ENCODE peak calls at places on chromosomes 2 and 18, in seven cellular contexts. One of them, this sample, is unnamed.

GRCh38 chr18:32289480-32290075 is 99.7 kb downstream of the MEP1B start:
- DNase-seq in psoas muscle: no peak
- DNase-seq in right atrium auricular region: no peak
- DNase-seq in hepatocyte: peak
- DNase-seq in pancreas: peak
- DNase-seq in OCI-LY7: peak
- DNase-seq in GM23338: peak
- DNase-seq in this sample: peak

GRCh38 chr2:235506291-235506996 is 12.6 kb downstream of the AGAP1 start:
- DNase-seq in pancreas: no peak
- DNase-seq in psoas muscle: no peak
- DNase-seq in hepatocyte: no peak
- DNase-seq in right atrium auricular region: no peak
- DNase-seq in OCI-LY7: no peak
- DNase-seq in GM23338: no peak
- DNase-seq in this sample: no peak

GRCh38 chr2:150919899-150920298 is 341.8 kb downstream of the RBM43 start:
- DNase-seq in right atrium auricular region: no peak
- DNase-seq in GM23338: no peak
- DNase-seq in psoas muscle: no peak
- DNase-seq in pancreas: no peak
- DNase-seq in hepatocyte: no peak
- DNase-seq in OCI-LY7: no peak
- DNase-seq in this sample: no peak

GRCh38 chr2:43405829-43406228 is 179.4 kb upstream of the ZFP36L2 start:
- DNase-seq in hepatocyte: no peak
- DNase-seq in GM23338: no peak
- DNase-seq in right atrium auricular region: no peak
- DNase-seq in psoas muscle: no peak
- DNase-seq in OCI-LY7: no peak
- DNase-seq in pancreas: no peak
- DNase-seq in this sample: no peak

GRCh38 chr2:27587025-27587424 is 4.2 kb downstream of the ZNF512 start:
- DNase-seq in OCI-LY7: no peak
- DNase-seq in hepatocyte: no peak
- DNase-seq in psoas muscle: no peak
- DNase-seq in right atrium auricular region: no peak
- DNase-seq in GM23338: no peak
- DNase-seq in pancreas: no peak
- DNase-seq in this sample: no peak

GRCh38 chr2:173136067-173136466 is 60.4 kb downstream of the MAP3K20 start:
- DNase-seq in OCI-LY7: no peak
- DNase-seq in hepatocyte: no peak
- DNase-seq in right atrium auricular region: no peak
- DNase-seq in psoas muscle: no peak
- DNase-seq in GM23338: no peak
- DNase-seq in pancreas: no peak
- DNase-seq in this sample: no peak

GRCh38 chr2:85772841-85773491 is 19.2 kb downstream of the ATOH8 start:
- DNase-seq in GM23338: no peak
- DNase-seq in psoas muscle: no peak
- DNase-seq in hepatocyte: no peak
- DNase-seq in pancreas: no peak
- DNase-seq in OCI-LY7: no peak
- DNase-seq in right atrium auricular region: no peak
- DNase-seq in this sample: no peak

GRCh38 chr18:37476611-37477295 is 88.8 kb downstream of the CELF4 start:
- DNase-seq in pancreas: no peak
- DNase-seq in psoas muscle: no peak
- DNase-seq in hepatocyte: no peak
- DNase-seq in OCI-LY7: no peak
- DNase-seq in right atrium auricular region: no peak
- DNase-seq in GM23338: no peak
- DNase-seq in this sample: no peak

GRCh38 chr2:105417789-105418475 is 19.1 kb upstream of the FHL2 start:
- DNase-seq in GM23338: no peak
- DNase-seq in right atrium auricular region: peak
- DNase-seq in hepatocyte: no peak
- DNase-seq in pancreas: no peak
- DNase-seq in psoas muscle: no peak
- DNase-seq in OCI-LY7: no peak
- DNase-seq in this sample: no peak

GRCh38 chr2:158501301-158501700 is 44.5 kb downstream of the PKP4 start:
- DNase-seq in OCI-LY7: no peak
- DNase-seq in right atrium auricular region: no peak
- DNase-seq in hepatocyte: no peak
- DNase-seq in pancreas: peak
- DNase-seq in GM23338: no peak
- DNase-seq in psoas muscle: no peak
- DNase-seq in this sample: no peak

GRCh38 chr2:26572589-26572988 is 68.6 kb downstream of the CIB4 start:
- DNase-seq in pancreas: no peak
- DNase-seq in psoas muscle: no peak
- DNase-seq in GM23338: peak
- DNase-seq in hepatocyte: no peak
- DNase-seq in right atrium auricular region: no peak
- DNase-seq in OCI-LY7: no peak
- DNase-seq in this sample: no peak

GRCh38 chr2:85257359-85258193 is 70.2 kb downstream of the TGOLN2 start:
- DNase-seq in OCI-LY7: no peak
- DNase-seq in pancreas: no peak
- DNase-seq in psoas muscle: no peak
- DNase-seq in hepatocyte: no peak
- DNase-seq in GM23338: no peak
- DNase-seq in right atrium auricular region: no peak
- DNase-seq in this sample: no peak

GRCh38 chr2:72956936-72957335 is 39.6 kb downstream of the EMX1 start:
- DNase-seq in pancreas: no peak
- DNase-seq in psoas muscle: no peak
- DNase-seq in right atrium auricular region: no peak
- DNase-seq in GM23338: no peak
- DNase-seq in hepatocyte: no peak
- DNase-seq in OCI-LY7: no peak
- DNase-seq in this sample: no peak

GRCh38 chr2:57869763-57870344 is 176.8 kb upstream of the VRK2 start:
- DNase-seq in GM23338: no peak
- DNase-seq in pancreas: no peak
- DNase-seq in right atrium auricular region: no peak
- DNase-seq in OCI-LY7: no peak
- DNase-seq in psoas muscle: no peak
- DNase-seq in hepatocyte: no peak
- DNase-seq in this sample: no peak

GRCh38 chr18:57727952-57728807 is 74.9 kb downstream of the ATP8B1 start:
- DNase-seq in pancreas: no peak
- DNase-seq in hepatocyte: no peak
- DNase-seq in right atrium auricular region: no peak
- DNase-seq in OCI-LY7: no peak
- DNase-seq in psoas muscle: no peak
- DNase-seq in GM23338: no peak
- DNase-seq in this sample: peak

GRCh38 chr2:174546519-174547506 is 50.8 kb downstream of the WIPF1 start:
- DNase-seq in pancreas: no peak
- DNase-seq in right atrium auricular region: no peak
- DNase-seq in psoas muscle: no peak
- DNase-seq in OCI-LY7: peak
- DNase-seq in GM23338: peak
- DNase-seq in hepatocyte: peak
- DNase-seq in this sample: peak

GRCh38 chr2:11914455-11914854 is 168.0 kb downstream of the LPIN1 start:
- DNase-seq in right atrium auricular region: no peak
- DNase-seq in psoas muscle: peak
- DNase-seq in hepatocyte: peak
- DNase-seq in OCI-LY7: no peak
- DNase-seq in GM23338: no peak
- DNase-seq in pancreas: no peak
- DNase-seq in this sample: no peak

GRCh38 chr2:40372278-40372580 is 79.7 kb downstream of the SLC8A1 start:
- DNase-seq in right atrium auricular region: no peak
- DNase-seq in psoas muscle: no peak
- DNase-seq in hepatocyte: no peak
- DNase-seq in GM23338: no peak
- DNase-seq in OCI-LY7: no peak
- DNase-seq in pancreas: no peak
- DNase-seq in this sample: no peak

GRCh38 chr2:175837046-175837445 is 165.0 kb downstream of the LNPK start:
- DNase-seq in right atrium auricular region: no peak
- DNase-seq in pancreas: no peak
- DNase-seq in GM23338: no peak
- DNase-seq in hepatocyte: peak
- DNase-seq in OCI-LY7: no peak
- DNase-seq in psoas muscle: peak
- DNase-seq in this sample: no peak

GRCh38 chr18:57759650-57760049 is 43.5 kb downstream of the ATP8B1 start:
- DNase-seq in GM23338: no peak
- DNase-seq in right atrium auricular region: no peak
- DNase-seq in OCI-LY7: no peak
- DNase-seq in psoas muscle: no peak
- DNase-seq in pancreas: no peak
- DNase-seq in hepatocyte: no peak
- DNase-seq in this sample: no peak

DNA sequence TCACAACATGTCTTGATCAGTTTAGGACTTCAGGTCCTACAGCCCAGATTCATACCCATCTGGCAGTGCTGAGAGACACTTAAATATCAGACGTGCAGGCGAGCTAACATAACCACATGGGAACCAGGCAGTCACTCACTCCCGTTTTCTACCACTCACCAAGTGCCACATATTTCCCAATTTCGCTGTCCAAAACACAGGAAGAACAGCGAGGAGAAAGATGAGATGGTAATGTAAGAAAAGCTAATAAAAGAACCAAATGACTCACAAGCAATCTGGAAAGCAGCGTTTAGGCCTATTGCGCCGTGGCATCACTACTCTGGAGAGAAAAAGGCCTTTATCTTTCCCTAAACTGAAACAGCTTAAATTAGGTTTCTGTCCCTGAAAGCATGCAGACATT is 647.8 kb upstream of the SLC39A10 start:
- DNase-seq in pancreas: no peak
- DNase-seq in OCI-LY7: no peak
- DNase-seq in GM23338: no peak
- DNase-seq in right atrium auricular region: no peak
- DNase-seq in hepatocyte: no peak
- DNase-seq in psoas muscle: no peak
- DNase-seq in this sample: no peak
- H3K4me3 ChIP-seq in pancreas: no peak
- H3K4me3 ChIP-seq in OCI-LY7: no peak
- H3K4me3 ChIP-seq in GM23338: no peak
- H3K4me3 ChIP-seq in right atrium auricular region: no peak
- H3K4me3 ChIP-seq in hepatocyte: no peak
- H3K4me3 ChIP-seq in psoas muscle: no peak
- H3K4me3 ChIP-seq in this sample: no peak

GRCh38 chr2:186572705-186573104 is 17.2 kb upstream of the ITGAV start:
- DNase-seq in hepatocyte: no peak
- DNase-seq in pancreas: no peak
- DNase-seq in GM23338: no peak
- DNase-seq in right atrium auricular region: no peak
- DNase-seq in OCI-LY7: no peak
- DNase-seq in psoas muscle: no peak
- DNase-seq in this sample: no peak
- TF ChIP-seq CTCF in hepatocyte: no peak
- TF ChIP-seq CTCF in pancreas: no peak
- TF ChIP-seq CTCF in GM23338: no peak
- TF ChIP-seq CTCF in right atrium auricular region: no peak
- TF ChIP-seq CTCF in OCI-LY7: no peak
- TF ChIP-seq CTCF in psoas muscle: no peak
- TF ChIP-seq CTCF in this sample: no peak

DNA sequence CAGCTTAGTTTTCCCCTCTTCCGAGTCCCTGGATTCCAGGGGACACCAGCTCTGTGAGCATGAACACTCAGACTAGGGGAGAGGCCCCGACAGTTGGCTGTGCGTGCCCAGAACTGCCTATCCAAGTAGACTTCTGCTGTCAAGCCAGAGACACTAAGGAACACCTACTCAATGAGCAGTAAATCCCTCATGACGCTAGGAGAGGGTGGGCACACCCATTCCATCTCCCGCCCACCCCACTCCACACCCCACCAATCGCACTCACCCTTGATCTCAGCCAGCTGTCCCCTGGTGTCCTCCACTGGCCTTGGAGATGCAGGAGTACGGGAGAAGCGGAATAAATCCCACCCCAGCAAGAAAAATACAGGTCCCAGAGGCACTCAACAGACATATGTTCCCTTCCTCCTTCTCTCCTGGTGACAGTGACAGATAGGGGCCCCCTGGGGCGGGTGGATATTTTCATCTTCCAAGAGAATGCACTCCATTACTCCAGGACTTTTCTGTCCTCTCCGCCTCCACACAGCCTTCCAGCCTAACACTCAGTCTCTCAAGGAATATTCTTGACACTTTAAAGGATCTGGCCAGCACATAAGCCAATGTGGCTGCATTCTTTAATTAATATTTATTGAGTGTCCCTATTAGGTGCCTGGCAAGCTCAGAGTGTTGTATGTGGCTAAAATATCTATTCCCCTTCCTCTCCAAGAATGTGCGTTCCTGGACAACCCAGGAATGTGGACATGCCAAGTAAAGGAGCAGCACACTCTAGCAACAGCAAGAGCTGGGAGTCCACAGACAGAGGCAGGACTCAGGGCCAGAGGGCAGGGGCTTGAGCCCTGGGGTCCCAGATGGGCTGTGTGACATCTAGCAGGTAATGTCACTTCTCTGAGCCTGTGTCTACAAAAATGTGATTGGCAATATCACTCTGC is 13.1 kb upstream of the SMAD7 start:
- DNase-seq in psoas muscle: no peak
- DNase-seq in right atrium auricular region: no peak
- DNase-seq in GM23338: no peak
- DNase-seq in OCI-LY7: no peak
- DNase-seq in hepatocyte: no peak
- DNase-seq in pancreas: no peak
- DNase-seq in this sample: no peak
- H3K27ac ChIP-seq in psoas muscle: no peak
- H3K27ac ChIP-seq in right atrium auricular region: no peak
- H3K27ac ChIP-seq in GM23338: no peak
- H3K27ac ChIP-seq in OCI-LY7: no peak
- H3K27ac ChIP-seq in hepatocyte: no peak
- H3K27ac ChIP-seq in pancreas: no peak
- H3K27ac ChIP-seq in this sample: no peak

GRCh38 chr2:99154643-99155536 is at the start of the genes LIPT1 and TSGA10:
- DNase-seq in GM23338: peak
- DNase-seq in OCI-LY7: peak
- DNase-seq in right atrium auricular region: peak
- DNase-seq in hepatocyte: peak
- DNase-seq in pancreas: peak
- DNase-seq in psoas muscle: peak
- DNase-seq in this sample: peak

GRCh38 chr2:99159594-99159993 is 4.8 kb downstream of the LIPT1 start:
- DNase-seq in psoas muscle: no peak
- DNase-seq in OCI-LY7: no peak
- DNase-seq in right atrium auricular region: no peak
- DNase-seq in hepatocyte: no peak
- DNase-seq in pancreas: no peak
- DNase-seq in GM23338: no peak
- DNase-seq in this sample: no peak

GRCh38 chr2:99158599-99158998 is 3.8 kb downstream of the LIPT1 start:
- DNase-seq in pancreas: no peak
- DNase-seq in right atrium auricular region: no peak
- DNase-seq in hepatocyte: no peak
- DNase-seq in OCI-LY7: no peak
- DNase-seq in GM23338: peak
- DNase-seq in psoas muscle: no peak
- DNase-seq in this sample: no peak

GRCh38 chr2:99153921-99154604 is 679 bp downstream of the TSGA10 start:
- DNase-seq in right atrium auricular region: no peak
- DNase-seq in psoas muscle: no peak
- DNase-seq in OCI-LY7: no peak
- DNase-seq in GM23338: peak
- DNase-seq in pancreas: no peak
- DNase-seq in hepatocyte: no peak
- DNase-seq in this sample: no peak

GRCh38 chr2:99156901-99157300 is 2.1 kb downstream of the LIPT1 start:
- DNase-seq in hepatocyte: no peak
- DNase-seq in psoas muscle: no peak
- DNase-seq in right atrium auricular region: no peak
- DNase-seq in pancreas: no peak
- DNase-seq in OCI-LY7: no peak
- DNase-seq in GM23338: no peak
- DNase-seq in this sample: no peak
- H3K4me3 ChIP-seq in hepatocyte: no peak
- H3K4me3 ChIP-seq in psoas muscle: no peak
- H3K4me3 ChIP-seq in right atrium auricular region: no peak
- H3K4me3 ChIP-seq in pancreas: no peak
- H3K4me3 ChIP-seq in OCI-LY7: no peak
- H3K4me3 ChIP-seq in GM23338: no peak
- H3K4me3 ChIP-seq in this sample: no peak